ENCODE peak calls at places on chromosomes 16 and 17, in nine cellular contexts. One of them, this sample, is unnamed.

GRCh38 chr17:81152288-81152848 is 12.9 kb upstream of the PVALEF start:
- DNase-seq in stimulated activated CD4-positive, alpha-beta T cell treated with anti-CD3 and anti-CD28 coated beads, Interleukin-15, amount 100 ng/mL, for 1 hour: no peak
- DNase-seq in hypothalamus: no peak
- DNase-seq in EH: no peak
- DNase-seq in HS-5: no peak
- DNase-seq in activated naive CD4-positive, alpha-beta T cell: no peak
- DNase-seq in activated T-helper 1 cell treated with anti-CD3 and anti-CD28 coated beads, Interleukin-2, amount 50 U/mL, for 16 hours: no peak
- DNase-seq in mesothelial cell of epicardium: no peak
- DNase-seq in fibroblast of lung: no peak
- DNase-seq in this sample: no peak

GRCh38 chr17:7176870-7177209 is 2.3 kb downstream of the ASGR1 start:
- DNase-seq in EH: no peak
- DNase-seq in fibroblast of lung: no peak
- DNase-seq in HS-5: no peak
- DNase-seq in stimulated activated CD4-positive, alpha-beta T cell treated with anti-CD3 and anti-CD28 coated beads, Interleukin-15, amount 100 ng/mL, for 1 hour: no peak
- DNase-seq in activated T-helper 1 cell treated with anti-CD3 and anti-CD28 coated beads, Interleukin-2, amount 50 U/mL, for 16 hours: no peak
- DNase-seq in hypothalamus: no peak
- DNase-seq in activated naive CD4-positive, alpha-beta T cell: no peak
- DNase-seq in mesothelial cell of epicardium: no peak
- DNase-seq in this sample: no peak

GRCh38 chr17:27269201-27269600 is 24.7 kb upstream of the WSB1 start:
- DNase-seq in EH: no peak
- DNase-seq in fibroblast of lung: no peak
- DNase-seq in hypothalamus: no peak
- DNase-seq in activated naive CD4-positive, alpha-beta T cell: no peak
- DNase-seq in stimulated activated CD4-positive, alpha-beta T cell treated with anti-CD3 and anti-CD28 coated beads, Interleukin-15, amount 100 ng/mL, for 1 hour: no peak
- DNase-seq in HS-5: no peak
- DNase-seq in activated T-helper 1 cell treated with anti-CD3 and anti-CD28 coated beads, Interleukin-2, amount 50 U/mL, for 16 hours: no peak
- DNase-seq in mesothelial cell of epicardium: no peak
- DNase-seq in this sample: no peak

GRCh38 chr16:54742436-54742835 is 188.2 kb upstream of the IRX5 start:
- DNase-seq in HS-5: no peak
- DNase-seq in stimulated activated CD4-positive, alpha-beta T cell treated with anti-CD3 and anti-CD28 coated beads, Interleukin-15, amount 100 ng/mL, for 1 hour: no peak
- DNase-seq in hypothalamus: no peak
- DNase-seq in activated T-helper 1 cell treated with anti-CD3 and anti-CD28 coated beads, Interleukin-2, amount 50 U/mL, for 16 hours: no peak
- DNase-seq in activated naive CD4-positive, alpha-beta T cell: no peak
- DNase-seq in fibroblast of lung: no peak
- DNase-seq in mesothelial cell of epicardium: no peak
- DNase-seq in EH: no peak
- DNase-seq in this sample: no peak

GRCh38 chr16:59412275-59412841 is 678.2 kb upstream of the GOT2 start:
- DNase-seq in stimulated activated CD4-positive, alpha-beta T cell treated with anti-CD3 and anti-CD28 coated beads, Interleukin-15, amount 100 ng/mL, for 1 hour: no peak
- DNase-seq in fibroblast of lung: peak
- DNase-seq in activated T-helper 1 cell treated with anti-CD3 and anti-CD28 coated beads, Interleukin-2, amount 50 U/mL, for 16 hours: no peak
- DNase-seq in mesothelial cell of epicardium: no peak
- DNase-seq in HS-5: peak
- DNase-seq in EH: peak
- DNase-seq in activated naive CD4-positive, alpha-beta T cell: no peak
- DNase-seq in hypothalamus: no peak
- DNase-seq in this sample: no peak

GRCh38 chr16:68284847-68285246 is 20.5 kb downstream of the SLC7A6 start:
- DNase-seq in hypothalamus: no peak
- DNase-seq in activated T-helper 1 cell treated with anti-CD3 and anti-CD28 coated beads, Interleukin-2, amount 50 U/mL, for 16 hours: no peak
- DNase-seq in EH: no peak
- DNase-seq in activated naive CD4-positive, alpha-beta T cell: no peak
- DNase-seq in stimulated activated CD4-positive, alpha-beta T cell treated with anti-CD3 and anti-CD28 coated beads, Interleukin-15, amount 100 ng/mL, for 1 hour: no peak
- DNase-seq in fibroblast of lung: no peak
- DNase-seq in mesothelial cell of epicardium: no peak
- DNase-seq in HS-5: no peak
- DNase-seq in this sample: no peak

GRCh38 chr17:71801301-71801700 is 319.5 kb upstream of the SOX9 start:
- DNase-seq in hypothalamus: no peak
- DNase-seq in stimulated activated CD4-positive, alpha-beta T cell treated with anti-CD3 and anti-CD28 coated beads, Interleukin-15, amount 100 ng/mL, for 1 hour: no peak
- DNase-seq in activated naive CD4-positive, alpha-beta T cell: no peak
- DNase-seq in activated T-helper 1 cell treated with anti-CD3 and anti-CD28 coated beads, Interleukin-2, amount 50 U/mL, for 16 hours: no peak
- DNase-seq in fibroblast of lung: peak
- DNase-seq in HS-5: no peak
- DNase-seq in EH: no peak
- DNase-seq in mesothelial cell of epicardium: no peak
- DNase-seq in this sample: no peak

GRCh38 chr17:69508814-69509213 is 94.3 kb downstream of the MAP2K6 start:
- DNase-seq in activated naive CD4-positive, alpha-beta T cell: no peak
- DNase-seq in stimulated activated CD4-positive, alpha-beta T cell treated with anti-CD3 and anti-CD28 coated beads, Interleukin-15, amount 100 ng/mL, for 1 hour: no peak
- DNase-seq in activated T-helper 1 cell treated with anti-CD3 and anti-CD28 coated beads, Interleukin-2, amount 50 U/mL, for 16 hours: no peak
- DNase-seq in hypothalamus: no peak
- DNase-seq in mesothelial cell of epicardium: no peak
- DNase-seq in EH: no peak
- DNase-seq in fibroblast of lung: peak
- DNase-seq in HS-5: no peak
- DNase-seq in this sample: no peak

GRCh38 chr16:51151951-51152663 is 1.0 kb upstream of the SALL1 start:
- DNase-seq in activated T-helper 1 cell treated with anti-CD3 and anti-CD28 coated beads, Interleukin-2, amount 50 U/mL, for 16 hours: no peak
- DNase-seq in hypothalamus: peak
- DNase-seq in HS-5: no peak
- DNase-seq in activated naive CD4-positive, alpha-beta T cell: no peak
- DNase-seq in mesothelial cell of epicardium: no peak
- DNase-seq in stimulated activated CD4-positive, alpha-beta T cell treated with anti-CD3 and anti-CD28 coated beads, Interleukin-15, amount 100 ng/mL, for 1 hour: no peak
- DNase-seq in EH: peak
- DNase-seq in fibroblast of lung: peak
- DNase-seq in this sample: peak

GRCh38 chr16:12170103-12171025 is 193.8 kb downstream of the SNX29 start:
- DNase-seq in stimulated activated CD4-positive, alpha-beta T cell treated with anti-CD3 and anti-CD28 coated beads, Interleukin-15, amount 100 ng/mL, for 1 hour: no peak
- DNase-seq in mesothelial cell of epicardium: no peak
- DNase-seq in EH: peak
- DNase-seq in activated naive CD4-positive, alpha-beta T cell: no peak
- DNase-seq in hypothalamus: no peak
- DNase-seq in HS-5: no peak
- DNase-seq in fibroblast of lung: peak
- DNase-seq in activated T-helper 1 cell treated with anti-CD3 and anti-CD28 coated beads, Interleukin-2, amount 50 U/mL, for 16 hours: no peak
- DNase-seq in this sample: no peak

GRCh38 chr16:85891776-85892166 is 7.2 kb upstream of the IRF8 start:
- DNase-seq in mesothelial cell of epicardium: no peak
- DNase-seq in activated T-helper 1 cell treated with anti-CD3 and anti-CD28 coated beads, Interleukin-2, amount 50 U/mL, for 16 hours: no peak
- DNase-seq in EH: no peak
- DNase-seq in HS-5: no peak
- DNase-seq in activated naive CD4-positive, alpha-beta T cell: no peak
- DNase-seq in hypothalamus: no peak
- DNase-seq in fibroblast of lung: no peak
- DNase-seq in stimulated activated CD4-positive, alpha-beta T cell treated with anti-CD3 and anti-CD28 coated beads, Interleukin-15, amount 100 ng/mL, for 1 hour: no peak
- DNase-seq in this sample: no peak

GRCh38 chr17:28839221-28839620 is 3.4 kb downstream of the FAM222B start:
- DNase-seq in HS-5: no peak
- DNase-seq in stimulated activated CD4-positive, alpha-beta T cell treated with anti-CD3 and anti-CD28 coated beads, Interleukin-15, amount 100 ng/mL, for 1 hour: no peak
- DNase-seq in EH: peak
- DNase-seq in activated T-helper 1 cell treated with anti-CD3 and anti-CD28 coated beads, Interleukin-2, amount 50 U/mL, for 16 hours: no peak
- DNase-seq in activated naive CD4-positive, alpha-beta T cell: no peak
- DNase-seq in mesothelial cell of epicardium: no peak
- DNase-seq in hypothalamus: no peak
- DNase-seq in fibroblast of lung: no peak
- DNase-seq in this sample: no peak

GRCh38 chr16:50879873-50880695 is 138.2 kb downstream of the CYLD start:
- DNase-seq in HS-5: no peak
- DNase-seq in activated naive CD4-positive, alpha-beta T cell: no peak
- DNase-seq in fibroblast of lung: no peak
- DNase-seq in activated T-helper 1 cell treated with anti-CD3 and anti-CD28 coated beads, Interleukin-2, amount 50 U/mL, for 16 hours: no peak
- DNase-seq in stimulated activated CD4-positive, alpha-beta T cell treated with anti-CD3 and anti-CD28 coated beads, Interleukin-15, amount 100 ng/mL, for 1 hour: no peak
- DNase-seq in EH: no peak
- DNase-seq in mesothelial cell of epicardium: no peak
- DNase-seq in hypothalamus: no peak
- DNase-seq in this sample: peak

GRCh38 chr17:55005520-55005919 is 37.0 kb downstream of the STXBP4 start:
- DNase-seq in mesothelial cell of epicardium: no peak
- DNase-seq in HS-5: no peak
- DNase-seq in EH: peak
- DNase-seq in activated T-helper 1 cell treated with anti-CD3 and anti-CD28 coated beads, Interleukin-2, amount 50 U/mL, for 16 hours: no peak
- DNase-seq in hypothalamus: no peak
- DNase-seq in fibroblast of lung: peak
- DNase-seq in activated naive CD4-positive, alpha-beta T cell: no peak
- DNase-seq in stimulated activated CD4-positive, alpha-beta T cell treated with anti-CD3 and anti-CD28 coated beads, Interleukin-15, amount 100 ng/mL, for 1 hour: no peak
- DNase-seq in this sample: no peak

GRCh38 chr16:28865289-28865688 is 1.6 kb downstream of the SH2B1 start:
- DNase-seq in hypothalamus: no peak
- DNase-seq in stimulated activated CD4-positive, alpha-beta T cell treated with anti-CD3 and anti-CD28 coated beads, Interleukin-15, amount 100 ng/mL, for 1 hour: no peak
- DNase-seq in HS-5: no peak
- DNase-seq in activated naive CD4-positive, alpha-beta T cell: no peak
- DNase-seq in activated T-helper 1 cell treated with anti-CD3 and anti-CD28 coated beads, Interleukin-2, amount 50 U/mL, for 16 hours: no peak
- DNase-seq in EH: no peak
- DNase-seq in fibroblast of lung: no peak
- DNase-seq in mesothelial cell of epicardium: no peak
- DNase-seq in this sample: no peak

GRCh38 chr16:53672461-53672860 is 31.2 kb downstream of the RPGRIP1L start:
- DNase-seq in activated T-helper 1 cell treated with anti-CD3 and anti-CD28 coated beads, Interleukin-2, amount 50 U/mL, for 16 hours: no peak
- DNase-seq in mesothelial cell of epicardium: no peak
- DNase-seq in EH: no peak
- DNase-seq in activated naive CD4-positive, alpha-beta T cell: no peak
- DNase-seq in stimulated activated CD4-positive, alpha-beta T cell treated with anti-CD3 and anti-CD28 coated beads, Interleukin-15, amount 100 ng/mL, for 1 hour: no peak
- DNase-seq in fibroblast of lung: no peak
- DNase-seq in HS-5: no peak
- DNase-seq in hypothalamus: no peak
- DNase-seq in this sample: no peak

GRCh38 chr17:73588291-73589095 is 55.8 kb downstream of the SDK2 start:
- DNase-seq in HS-5: no peak
- DNase-seq in stimulated activated CD4-positive, alpha-beta T cell treated with anti-CD3 and anti-CD28 coated beads, Interleukin-15, amount 100 ng/mL, for 1 hour: no peak
- DNase-seq in activated naive CD4-positive, alpha-beta T cell: no peak
- DNase-seq in activated T-helper 1 cell treated with anti-CD3 and anti-CD28 coated beads, Interleukin-2, amount 50 U/mL, for 16 hours: no peak
- DNase-seq in EH: no peak
- DNase-seq in mesothelial cell of epicardium: no peak
- DNase-seq in hypothalamus: no peak
- DNase-seq in fibroblast of lung: no peak
- DNase-seq in this sample: no peak

GRCh38 chr16:11481987-11482386 is 104.7 kb downstream of the LITAF start:
- DNase-seq in fibroblast of lung: peak
- DNase-seq in activated naive CD4-positive, alpha-beta T cell: no peak
- DNase-seq in EH: peak
- DNase-seq in activated T-helper 1 cell treated with anti-CD3 and anti-CD28 coated beads, Interleukin-2, amount 50 U/mL, for 16 hours: no peak
- DNase-seq in stimulated activated CD4-positive, alpha-beta T cell treated with anti-CD3 and anti-CD28 coated beads, Interleukin-15, amount 100 ng/mL, for 1 hour: no peak
- DNase-seq in mesothelial cell of epicardium: no peak
- DNase-seq in hypothalamus: no peak
- DNase-seq in HS-5: no peak
- DNase-seq in this sample: no peak

GRCh38 chr16:24883714-24884151 is 38.0 kb downstream of the SLC5A11 start:
- DNase-seq in activated naive CD4-positive, alpha-beta T cell: no peak
- DNase-seq in fibroblast of lung: no peak
- DNase-seq in stimulated activated CD4-positive, alpha-beta T cell treated with anti-CD3 and anti-CD28 coated beads, Interleukin-15, amount 100 ng/mL, for 1 hour: no peak
- DNase-seq in activated T-helper 1 cell treated with anti-CD3 and anti-CD28 coated beads, Interleukin-2, amount 50 U/mL, for 16 hours: no peak
- DNase-seq in hypothalamus: no peak
- DNase-seq in EH: no peak
- DNase-seq in mesothelial cell of epicardium: no peak
- DNase-seq in HS-5: no peak
- DNase-seq in this sample: peak

GRCh38 chr17:50540485-50541401 is 6.2 kb upstream of the SPATA20 start:
- DNase-seq in HS-5: no peak
- DNase-seq in mesothelial cell of epicardium: no peak
- DNase-seq in hypothalamus: no peak
- DNase-seq in activated T-helper 1 cell treated with anti-CD3 and anti-CD28 coated beads, Interleukin-2, amount 50 U/mL, for 16 hours: no peak
- DNase-seq in fibroblast of lung: no peak
- DNase-seq in EH: no peak
- DNase-seq in stimulated activated CD4-positive, alpha-beta T cell treated with anti-CD3 and anti-CD28 coated beads, Interleukin-15, amount 100 ng/mL, for 1 hour: no peak
- DNase-seq in activated naive CD4-positive, alpha-beta T cell: no peak
- DNase-seq in this sample: no peak

GRCh38 chr17:38533241-38533640 is 72.5 kb downstream of the SRCIN1 start:
- DNase-seq in HS-5: no peak
- DNase-seq in mesothelial cell of epicardium: no peak
- DNase-seq in hypothalamus: no peak
- DNase-seq in fibroblast of lung: no peak
- DNase-seq in activated T-helper 1 cell treated with anti-CD3 and anti-CD28 coated beads, Interleukin-2, amount 50 U/mL, for 16 hours: no peak
- DNase-seq in activated naive CD4-positive, alpha-beta T cell: no peak
- DNase-seq in stimulated activated CD4-positive, alpha-beta T cell treated with anti-CD3 and anti-CD28 coated beads, Interleukin-15, amount 100 ng/mL, for 1 hour: no peak
- DNase-seq in EH: no peak
- DNase-seq in this sample: no peak

GRCh38 chr16:17206712-17207111 is 264.0 kb downstream of the XYLT1 start:
- DNase-seq in fibroblast of lung: peak
- DNase-seq in hypothalamus: no peak
- DNase-seq in EH: peak
- DNase-seq in activated naive CD4-positive, alpha-beta T cell: no peak
- DNase-seq in activated T-helper 1 cell treated with anti-CD3 and anti-CD28 coated beads, Interleukin-2, amount 50 U/mL, for 16 hours: no peak
- DNase-seq in stimulated activated CD4-positive, alpha-beta T cell treated with anti-CD3 and anti-CD28 coated beads, Interleukin-15, amount 100 ng/mL, for 1 hour: no peak
- DNase-seq in HS-5: no peak
- DNase-seq in mesothelial cell of epicardium: no peak
- DNase-seq in this sample: no peak

GRCh38 chr16:15572329-15573001 is 70.5 kb downstream of the MARF1 start:
- DNase-seq in hypothalamus: no peak
- DNase-seq in activated naive CD4-positive, alpha-beta T cell: no peak
- DNase-seq in fibroblast of lung: peak
- DNase-seq in activated T-helper 1 cell treated with anti-CD3 and anti-CD28 coated beads, Interleukin-2, amount 50 U/mL, for 16 hours: no peak
- DNase-seq in mesothelial cell of epicardium: no peak
- DNase-seq in HS-5: peak
- DNase-seq in stimulated activated CD4-positive, alpha-beta T cell treated with anti-CD3 and anti-CD28 coated beads, Interleukin-15, amount 100 ng/mL, for 1 hour: no peak
- DNase-seq in EH: peak
- DNase-seq in this sample: no peak

GRCh38 chr16:84538441-84538840 is 34.0 kb upstream of the MEAK7 start:
- DNase-seq in activated naive CD4-positive, alpha-beta T cell: no peak
- DNase-seq in EH: no peak
- DNase-seq in mesothelial cell of epicardium: no peak
- DNase-seq in hypothalamus: no peak
- DNase-seq in HS-5: no peak
- DNase-seq in fibroblast of lung: no peak
- DNase-seq in activated T-helper 1 cell treated with anti-CD3 and anti-CD28 coated beads, Interleukin-2, amount 50 U/mL, for 16 hours: no peak
- DNase-seq in stimulated activated CD4-positive, alpha-beta T cell treated with anti-CD3 and anti-CD28 coated beads, Interleukin-15, amount 100 ng/mL, for 1 hour: no peak
- DNase-seq in this sample: no peak

GRCh38 chr17:443109-443508 is 90.5 kb upstream of the RPH3AL start:
- DNase-seq in EH: no peak
- DNase-seq in mesothelial cell of epicardium: no peak
- DNase-seq in hypothalamus: no peak
- DNase-seq in activated T-helper 1 cell treated with anti-CD3 and anti-CD28 coated beads, Interleukin-2, amount 50 U/mL, for 16 hours: no peak
- DNase-seq in HS-5: no peak
- DNase-seq in fibroblast of lung: no peak
- DNase-seq in activated naive CD4-positive, alpha-beta T cell: no peak
- DNase-seq in stimulated activated CD4-positive, alpha-beta T cell treated with anti-CD3 and anti-CD28 coated beads, Interleukin-15, amount 100 ng/mL, for 1 hour: no peak
- DNase-seq in this sample: no peak

GRCh38 chr16:57054338-57054737 is 38.0 kb upstream of the CPNE2 start:
- DNase-seq in stimulated activated CD4-positive, alpha-beta T cell treated with anti-CD3 and anti-CD28 coated beads, Interleukin-15, amount 100 ng/mL, for 1 hour: no peak
- DNase-seq in activated naive CD4-positive, alpha-beta T cell: no peak
- DNase-seq in mesothelial cell of epicardium: no peak
- DNase-seq in HS-5: no peak
- DNase-seq in hypothalamus: no peak
- DNase-seq in fibroblast of lung: no peak
- DNase-seq in EH: no peak
- DNase-seq in activated T-helper 1 cell treated with anti-CD3 and anti-CD28 coated beads, Interleukin-2, amount 50 U/mL, for 16 hours: no peak
- DNase-seq in this sample: no peak

GRCh38 chr17:57670769-57671545 is 74.1 kb downstream of the CCDC182 start:
- DNase-seq in activated naive CD4-positive, alpha-beta T cell: no peak
- DNase-seq in fibroblast of lung: no peak
- DNase-seq in hypothalamus: no peak
- DNase-seq in EH: no peak
- DNase-seq in activated T-helper 1 cell treated with anti-CD3 and anti-CD28 coated beads, Interleukin-2, amount 50 U/mL, for 16 hours: no peak
- DNase-seq in HS-5: no peak
- DNase-seq in stimulated activated CD4-positive, alpha-beta T cell treated with anti-CD3 and anti-CD28 coated beads, Interleukin-15, amount 100 ng/mL, for 1 hour: no peak
- DNase-seq in mesothelial cell of epicardium: no peak
- DNase-seq in this sample: no peak

GRCh38 chr16:58123896-58124600 is 5.1 kb downstream of the CFAP20 start:
- DNase-seq in mesothelial cell of epicardium: no peak
- DNase-seq in fibroblast of lung: no peak
- DNase-seq in hypothalamus: no peak
- DNase-seq in EH: peak
- DNase-seq in activated T-helper 1 cell treated with anti-CD3 and anti-CD28 coated beads, Interleukin-2, amount 50 U/mL, for 16 hours: no peak
- DNase-seq in HS-5: no peak
- DNase-seq in activated naive CD4-positive, alpha-beta T cell: no peak
- DNase-seq in stimulated activated CD4-positive, alpha-beta T cell treated with anti-CD3 and anti-CD28 coated beads, Interleukin-15, amount 100 ng/mL, for 1 hour: no peak
- DNase-seq in this sample: no peak

GRCh38 chr17:76027159-76027839 is at the start of gene EVPL:
- DNase-seq in fibroblast of lung: no peak
- DNase-seq in EH: no peak
- DNase-seq in stimulated activated CD4-positive, alpha-beta T cell treated with anti-CD3 and anti-CD28 coated beads, Interleukin-15, amount 100 ng/mL, for 1 hour: no peak
- DNase-seq in hypothalamus: no peak
- DNase-seq in mesothelial cell of epicardium: no peak
- DNase-seq in activated naive CD4-positive, alpha-beta T cell: no peak
- DNase-seq in HS-5: no peak
- DNase-seq in activated T-helper 1 cell treated with anti-CD3 and anti-CD28 coated beads, Interleukin-2, amount 50 U/mL, for 16 hours: no peak
- DNase-seq in this sample: no peak

GRCh38 chr17:40448213-40448638 is 5.0 kb downstream of the IGFBP4 start:
- DNase-seq in EH: peak
- DNase-seq in HS-5: no peak
- DNase-seq in activated naive CD4-positive, alpha-beta T cell: no peak
- DNase-seq in activated T-helper 1 cell treated with anti-CD3 and anti-CD28 coated beads, Interleukin-2, amount 50 U/mL, for 16 hours: no peak
- DNase-seq in stimulated activated CD4-positive, alpha-beta T cell treated with anti-CD3 and anti-CD28 coated beads, Interleukin-15, amount 100 ng/mL, for 1 hour: no peak
- DNase-seq in mesothelial cell of epicardium: no peak
- DNase-seq in fibroblast of lung: peak
- DNase-seq in hypothalamus: no peak
- DNase-seq in this sample: no peak

GRCh38 chr17:74986206-74986576 is 1.2 kb upstream of the CDR2L start:
- DNase-seq in mesothelial cell of epicardium: no peak
- DNase-seq in hypothalamus: no peak
- DNase-seq in activated naive CD4-positive, alpha-beta T cell: no peak
- DNase-seq in activated T-helper 1 cell treated with anti-CD3 and anti-CD28 coated beads, Interleukin-2, amount 50 U/mL, for 16 hours: no peak
- DNase-seq in HS-5: no peak
- DNase-seq in EH: no peak
- DNase-seq in stimulated activated CD4-positive, alpha-beta T cell treated with anti-CD3 and anti-CD28 coated beads, Interleukin-15, amount 100 ng/mL, for 1 hour: no peak
- DNase-seq in fibroblast of lung: no peak
- DNase-seq in this sample: no peak